ENCODE peak calls at places on chromosomes 5 and 9, in five cellular contexts. One of them, this sample, is unnamed.

GRCh38 chr5:54991446-54991845 is 6.1 kb upstream of the ESM1 start:
- DNase-seq in brain microvascular endothelial cell: no peak
- DNase-seq in astrocyte of the spinal cord: no peak
- DNase-seq in cardiac muscle cell: no peak
- DNase-seq in uterus: no peak
- DNase-seq in this sample: no peak

GRCh38 chr9:126294331-126295081 is 32.1 kb upstream of the MVB12B start:
- DNase-seq in brain microvascular endothelial cell: no peak
- DNase-seq in astrocyte of the spinal cord: no peak
- DNase-seq in cardiac muscle cell: no peak
- DNase-seq in uterus: no peak
- DNase-seq in this sample: no peak

GRCh38 chr9:137462396-137463193 is 3.5 kb upstream of the NSMF start:
- DNase-seq in brain microvascular endothelial cell: no peak
- DNase-seq in astrocyte of the spinal cord: no peak
- DNase-seq in cardiac muscle cell: no peak
- DNase-seq in uterus: no peak
- DNase-seq in this sample: no peak

GRCh38 chr9:136089697-136090045 is 5.4 kb downstream of the NACC2 start:
- DNase-seq in brain microvascular endothelial cell: no peak
- DNase-seq in astrocyte of the spinal cord: peak
- DNase-seq in cardiac muscle cell: peak
- DNase-seq in uterus: no peak
- DNase-seq in this sample: peak

GRCh38 chr5:135437796-135438560 is 9.2 kb downstream of the DCANP1 start:
- DNase-seq in brain microvascular endothelial cell: peak
- DNase-seq in astrocyte of the spinal cord: peak
- DNase-seq in cardiac muscle cell: peak
- DNase-seq in uterus: no peak
- DNase-seq in this sample: peak

GRCh38 chr5:69078921-69079537 is 14.8 kb upstream of the SLC30A5 start:
- DNase-seq in brain microvascular endothelial cell: no peak
- DNase-seq in astrocyte of the spinal cord: no peak
- DNase-seq in cardiac muscle cell: no peak
- DNase-seq in uterus: no peak
- DNase-seq in this sample: no peak

GRCh38 chr5:122375801-122376200 is 63.8 kb downstream of the SNCAIP start:
- DNase-seq in brain microvascular endothelial cell: no peak
- DNase-seq in astrocyte of the spinal cord: no peak
- DNase-seq in cardiac muscle cell: no peak
- DNase-seq in uterus: no peak
- DNase-seq in this sample: no peak

GRCh38 chr5:76337949-76338589 is 65.0 kb upstream of the IQGAP2 start:
- DNase-seq in brain microvascular endothelial cell: peak
- DNase-seq in astrocyte of the spinal cord: peak
- DNase-seq in cardiac muscle cell: peak
- DNase-seq in uterus: no peak
- DNase-seq in this sample: peak

GRCh38 chr9:70954126-70954525 is 167.3 kb downstream of the TRPM3 start:
- DNase-seq in brain microvascular endothelial cell: peak
- DNase-seq in astrocyte of the spinal cord: peak
- DNase-seq in cardiac muscle cell: peak
- DNase-seq in uterus: no peak
- DNase-seq in this sample: peak

GRCh38 chr9:112369817-112370216 is 10.1 kb upstream of the HSDL2 start:
- DNase-seq in brain microvascular endothelial cell: no peak
- DNase-seq in astrocyte of the spinal cord: no peak
- DNase-seq in cardiac muscle cell: no peak
- DNase-seq in uterus: no peak
- DNase-seq in this sample: no peak

GRCh38 chr5:72596956-72597355 is 89.7 kb upstream of the ZNF366 start:
- DNase-seq in brain microvascular endothelial cell: peak
- DNase-seq in astrocyte of the spinal cord: no peak
- DNase-seq in cardiac muscle cell: peak
- DNase-seq in uterus: no peak
- DNase-seq in this sample: peak

GRCh38 chr9:16191691-16192402 is 639.0 kb downstream of the CCDC171 start:
- DNase-seq in brain microvascular endothelial cell: peak
- DNase-seq in astrocyte of the spinal cord: peak
- DNase-seq in cardiac muscle cell: peak
- DNase-seq in uterus: peak
- DNase-seq in this sample: peak

GRCh38 chr9:16010221-16010620 is 457.4 kb downstream of the CCDC171 start:
- DNase-seq in brain microvascular endothelial cell: peak
- DNase-seq in astrocyte of the spinal cord: no peak
- DNase-seq in cardiac muscle cell: no peak
- DNase-seq in uterus: no peak
- DNase-seq in this sample: no peak

GRCh38 chr9:95510610-95511231 is 6.0 kb downstream of the PTCH1 start:
- DNase-seq in brain microvascular endothelial cell: peak
- DNase-seq in astrocyte of the spinal cord: peak
- DNase-seq in cardiac muscle cell: peak
- DNase-seq in uterus: peak
- DNase-seq in this sample: peak

GRCh38 chr9:71036501-71036900 is 84.9 kb downstream of the TRPM3 start:
- DNase-seq in brain microvascular endothelial cell: peak
- DNase-seq in astrocyte of the spinal cord: peak
- DNase-seq in cardiac muscle cell: peak
- DNase-seq in uterus: no peak
- DNase-seq in this sample: peak

GRCh38 chr9:78115073-78115472 is 83.5 kb upstream of the GNAQ start:
- DNase-seq in brain microvascular endothelial cell: no peak
- DNase-seq in astrocyte of the spinal cord: no peak
- DNase-seq in cardiac muscle cell: peak
- DNase-seq in uterus: no peak
- DNase-seq in this sample: peak

GRCh38 chr5:173689171-173689676 is 72.8 kb upstream of the BOD1 start:
- DNase-seq in brain microvascular endothelial cell: no peak
- DNase-seq in astrocyte of the spinal cord: no peak
- DNase-seq in cardiac muscle cell: peak
- DNase-seq in uterus: no peak
- DNase-seq in this sample: no peak

GRCh38 chr9:97318433-97318832 is 11.0 kb downstream of the CCDC180 start:
- DNase-seq in brain microvascular endothelial cell: no peak
- DNase-seq in astrocyte of the spinal cord: no peak
- DNase-seq in cardiac muscle cell: no peak
- DNase-seq in uterus: no peak
- DNase-seq in this sample: no peak

GRCh38 chr5:173637340-173637739 is 20.9 kb upstream of the BOD1 start:
- DNase-seq in brain microvascular endothelial cell: no peak
- DNase-seq in astrocyte of the spinal cord: no peak
- DNase-seq in cardiac muscle cell: no peak
- DNase-seq in uterus: no peak
- DNase-seq in this sample: no peak

GRCh38 chr5:33321026-33321425 is 119.7 kb upstream of the TARS1 start:
- DNase-seq in brain microvascular endothelial cell: peak
- DNase-seq in astrocyte of the spinal cord: peak
- DNase-seq in cardiac muscle cell: peak
- DNase-seq in uterus: peak
- DNase-seq in this sample: peak

DNA sequence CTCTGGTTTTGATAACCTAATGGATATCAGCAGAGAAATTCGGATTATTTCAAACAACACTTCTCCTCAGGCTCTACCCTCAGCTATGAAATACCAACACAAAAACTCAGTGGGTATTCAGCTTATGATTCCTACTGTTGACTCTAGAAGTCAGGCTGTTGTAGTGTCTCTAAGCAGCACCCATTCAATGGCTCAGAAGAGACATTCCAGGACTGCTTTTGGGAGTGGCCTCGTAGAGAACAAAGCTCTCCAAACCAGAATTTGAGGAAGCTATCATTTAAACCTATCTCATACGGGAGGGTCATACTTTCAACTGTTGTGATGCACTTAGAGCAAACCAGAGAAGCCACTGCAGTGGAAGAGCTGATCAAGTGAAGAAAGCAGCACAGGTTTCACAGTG is 34.1 kb downstream of the ETF1 start:
- DNase-seq in brain microvascular endothelial cell: no peak
- DNase-seq in astrocyte of the spinal cord: no peak
- DNase-seq in cardiac muscle cell: no peak
- DNase-seq in uterus: no peak
- DNase-seq in this sample: no peak
- TF ChIP-seq CTCF in brain microvascular endothelial cell: no peak
- TF ChIP-seq CTCF in astrocyte of the spinal cord: no peak
- TF ChIP-seq CTCF in cardiac muscle cell: no peak
- TF ChIP-seq CTCF in uterus: no peak
- TF ChIP-seq CTCF in this sample: no peak

GRCh38 chr9:127753556-127753955 is 18.5 kb upstream of the TOR2A start:
- DNase-seq in brain microvascular endothelial cell: no peak
- DNase-seq in astrocyte of the spinal cord: no peak
- DNase-seq in cardiac muscle cell: no peak
- DNase-seq in uterus: no peak
- DNase-seq in this sample: no peak
- H3K4me3 ChIP-seq in brain microvascular endothelial cell: no peak
- H3K4me3 ChIP-seq in astrocyte of the spinal cord: no peak
- H3K4me3 ChIP-seq in cardiac muscle cell: no peak
- H3K4me3 ChIP-seq in uterus: no peak
- H3K4me3 ChIP-seq in this sample: no peak

GRCh38 chr5:179143446-179143845 is 83.3 kb downstream of the ZNF354C start:
- DNase-seq in brain microvascular endothelial cell: no peak
- DNase-seq in astrocyte of the spinal cord: no peak
- DNase-seq in cardiac muscle cell: peak
- DNase-seq in uterus: no peak
- DNase-seq in this sample: peak
- TF ChIP-seq CTCF in brain microvascular endothelial cell: peak
- TF ChIP-seq CTCF in astrocyte of the spinal cord: no peak
- TF ChIP-seq CTCF in cardiac muscle cell: peak
- TF ChIP-seq CTCF in uterus: no peak
- TF ChIP-seq CTCF in this sample: no peak

GRCh38 chr5:157857821-157858526 is 971 bp downstream of the CLINT1 start:
- DNase-seq in brain microvascular endothelial cell: no peak
- DNase-seq in astrocyte of the spinal cord: peak
- DNase-seq in cardiac muscle cell: peak
- DNase-seq in uterus: no peak
- DNase-seq in this sample: peak
- H3K4me3 ChIP-seq in brain microvascular endothelial cell: peak
- H3K4me3 ChIP-seq in astrocyte of the spinal cord: peak
- H3K4me3 ChIP-seq in cardiac muscle cell: peak
- H3K4me3 ChIP-seq in uterus: peak
- H3K4me3 ChIP-seq in this sample: peak

GRCh38 chr5:148314187-148314586 is 2.0 kb downstream of the SPINK7 start:
- DNase-seq in brain microvascular endothelial cell: no peak
- DNase-seq in astrocyte of the spinal cord: no peak
- DNase-seq in cardiac muscle cell: no peak
- DNase-seq in uterus: no peak
- DNase-seq in this sample: no peak
- TF ChIP-seq CTCF in brain microvascular endothelial cell: no peak
- TF ChIP-seq CTCF in astrocyte of the spinal cord: no peak
- TF ChIP-seq CTCF in cardiac muscle cell: no peak
- TF ChIP-seq CTCF in uterus: no peak
- TF ChIP-seq CTCF in this sample: no peak

GRCh38 chr5:176629853-176630680 is at the start of the genes EIF4E1B and SNCB:
- DNase-seq in brain microvascular endothelial cell: peak
- DNase-seq in astrocyte of the spinal cord: peak
- DNase-seq in cardiac muscle cell: peak
- DNase-seq in uterus: no peak
- DNase-seq in this sample: no peak

GRCh38 chr5:176632777-176633176 is 2.3 kb downstream of the EIF4E1B start:
- DNase-seq in brain microvascular endothelial cell: no peak
- DNase-seq in astrocyte of the spinal cord: no peak
- DNase-seq in cardiac muscle cell: no peak
- DNase-seq in uterus: no peak
- DNase-seq in this sample: no peak

GRCh38 chr5:176631383-176631970 is 1.0 kb downstream of the EIF4E1B start:
- DNase-seq in brain microvascular endothelial cell: no peak
- DNase-seq in astrocyte of the spinal cord: no peak
- DNase-seq in cardiac muscle cell: no peak
- DNase-seq in uterus: no peak
- DNase-seq in this sample: no peak

GRCh38 chr5:176629317-176629852 is 949 bp downstream of the SNCB start:
- DNase-seq in brain microvascular endothelial cell: no peak
- DNase-seq in astrocyte of the spinal cord: no peak
- DNase-seq in cardiac muscle cell: no peak
- DNase-seq in uterus: no peak
- DNase-seq in this sample: no peak

GRCh38 chr5:176630681-176631222 is 277 bp downstream of the EIF4E1B start:
- DNase-seq in brain microvascular endothelial cell: no peak
- DNase-seq in astrocyte of the spinal cord: peak
- DNase-seq in cardiac muscle cell: no peak
- DNase-seq in uterus: no peak
- DNase-seq in this sample: no peak
- H3K4me3 ChIP-seq in brain microvascular endothelial cell: peak
- H3K4me3 ChIP-seq in astrocyte of the spinal cord: peak
- H3K4me3 ChIP-seq in cardiac muscle cell: peak
- H3K4me3 ChIP-seq in uterus: no peak
- H3K4me3 ChIP-seq in this sample: peak

DNA sequence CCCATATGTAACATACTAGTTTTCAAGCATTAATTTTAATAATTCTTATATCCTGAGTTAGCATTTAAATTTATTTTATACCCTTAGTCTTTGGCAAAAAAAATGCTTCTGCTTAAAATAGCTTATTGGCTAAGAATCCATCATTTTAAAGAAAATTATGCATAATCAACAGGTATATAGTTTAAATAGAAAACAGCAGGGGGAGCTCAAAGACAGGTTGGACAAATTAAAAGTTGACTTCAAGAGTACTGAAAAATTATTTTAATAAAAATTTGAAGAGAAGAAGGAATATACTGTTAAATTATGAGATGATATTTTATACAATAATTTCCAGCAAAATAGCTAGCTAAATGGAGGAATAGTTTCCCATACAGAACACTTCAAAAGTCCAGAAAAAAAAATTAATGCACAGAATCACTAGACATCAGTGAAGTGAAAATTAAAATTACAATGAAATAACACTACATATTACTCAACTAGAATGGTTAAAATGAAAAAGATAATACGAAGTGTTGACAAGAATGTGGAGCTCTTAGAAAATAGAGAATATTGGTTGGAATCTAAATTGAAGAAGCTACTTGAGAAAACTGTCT is 387.1 kb downstream of the PDE4D start:
- DNase-seq in brain microvascular endothelial cell: no peak
- DNase-seq in astrocyte of the spinal cord: peak
- DNase-seq in cardiac muscle cell: peak
- DNase-seq in uterus: no peak
- DNase-seq in this sample: peak
- TF ChIP-seq CTCF in brain microvascular endothelial cell: peak
- TF ChIP-seq CTCF in astrocyte of the spinal cord: peak
- TF ChIP-seq CTCF in cardiac muscle cell: peak
- TF ChIP-seq CTCF in uterus: peak
- TF ChIP-seq CTCF in this sample: peak

DNA sequence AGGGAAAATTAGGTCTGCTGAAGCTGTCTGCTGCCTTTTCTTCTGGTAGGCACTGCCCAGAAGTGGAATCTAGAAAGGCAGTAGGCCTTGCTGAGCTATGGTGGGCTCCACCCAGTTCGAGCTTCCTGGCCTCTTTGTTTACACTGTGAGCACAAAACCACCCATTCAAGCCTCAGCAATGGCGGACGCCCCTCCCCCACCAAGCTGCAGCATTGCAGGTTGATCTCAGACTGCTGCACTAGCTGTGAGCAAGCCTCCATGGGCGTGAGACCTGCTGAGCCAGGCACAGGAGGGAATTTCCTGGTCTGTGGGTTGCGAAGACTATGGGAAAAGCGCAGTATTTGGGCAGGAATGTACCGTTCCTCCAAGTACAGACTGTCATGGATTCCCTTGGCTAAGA is 18.5 kb downstream of the AGTPBP1 start:
- DNase-seq in brain microvascular endothelial cell: no peak
- DNase-seq in astrocyte of the spinal cord: peak
- DNase-seq in cardiac muscle cell: no peak
- DNase-seq in uterus: no peak
- DNase-seq in this sample: no peak
- H3K4me3 ChIP-seq in brain microvascular endothelial cell: no peak
- H3K4me3 ChIP-seq in astrocyte of the spinal cord: no peak
- H3K4me3 ChIP-seq in cardiac muscle cell: no peak
- H3K4me3 ChIP-seq in uterus: no peak
- H3K4me3 ChIP-seq in this sample: no peak